ENCODE peak calls at places on chromosomes 16 and 17, in seven cellular contexts. X, G, W, F, E, R and A are unnamed samples.

GRCh38 chr17:75864448-75864871 is 9.3 kb upstream of the WBP2 start:
- DNase-seq in X (peak), G (peak), W (peak), F (no peak), E (no peak), R (no peak), A (peak)

GRCh38 chr17:1058423-1059130 is 61.6 kb downstream of the TIMM22 start:
- DNase-seq in X (peak), G (no peak), W (no peak), F (peak), E (peak), R (peak), A (peak)

GRCh38 chr16:89357460-89357859 is 132.9 kb downstream of the ANKRD11 start:
- DNase-seq in X (no peak), G (peak), W (no peak), F (no peak), E (no peak), R (no peak), A (no peak)

GRCh38 chr17:57408064-57408811 is 151.9 kb downstream of the MSI2 start:
- DNase-seq in X (peak), G (no peak), W (no peak), F (no peak), E (no peak), R (no peak), A (no peak)

GRCh38 chr17:66952031-66952524 is 12.4 kb upstream of the CACNG4 start:
- DNase-seq in X (peak), G (no peak), W (peak), F (no peak), E (no peak), R (no peak), A (peak)

GRCh38 chr17:16820161-16820877 is 130.3 kb downstream of the CCDC144A start:
- DNase-seq in X (no peak), G (no peak), W (no peak), F (no peak), E (no peak), R (no peak), A (no peak)

GRCh38 chr16:56637814-56638750 is at the start of gene MT1A:
- DNase-seq in X (peak), G (peak), W (peak), F (peak), E (no peak), R (no peak), A (no peak)

GRCh38 chr17:2179615-2180295 is 123.8 kb downstream of the SMG6 start:
- DNase-seq in X (no peak), G (peak), W (peak), F (no peak), E (no peak), R (no peak), A (peak)

GRCh38 chr16:86092586-86093480 is 193.9 kb downstream of the IRF8 start:
- DNase-seq in X (no peak), G (no peak), W (no peak), F (no peak), E (no peak), R (no peak), A (no peak)

GRCh38 chr16:2856061-2856670 is 1.8 kb downstream of the PRSS22 start:
- DNase-seq in X (peak), G (no peak), W (no peak), F (peak), E (peak), R (no peak), A (no peak)

GRCh38 chr16:58020628-58021521 is 4.7 kb upstream of the MMP15 start:
- DNase-seq in X (peak), G (no peak), W (peak), F (peak), E (peak), R (peak), A (peak)

GRCh38 chr16:11913425-11914079 is 2.2 kb downstream of the GSPT1 start:
- DNase-seq in X (peak), G (no peak), W (peak), F (no peak), E (peak), R (no peak), A (peak)

GRCh38 chr17:30476726-30477082 is 504 bp upstream of the GOSR1 start:
- DNase-seq in X (no peak), G (no peak), W (no peak), F (peak), E (peak), R (peak), A (no peak)

GRCh38 chr17:74677558-74678466 is 34.9 kb downstream of the CD300LF start:
- DNase-seq in X (no peak), G (no peak), W (peak), F (no peak), E (no peak), R (no peak), A (no peak)